ENCODE peak calls at places on chromosome 6, in six cellular contexts. One of them, this sample, is unnamed.

GRCh38 chr6:85670573-85670972 is 27.9 kb upstream of the SYNCRIP start:
- DNase-seq in upper lobe of left lung: no peak
- DNase-seq in tibial nerve: no peak
- DNase-seq in ovary: no peak
- DNase-seq in spleen: no peak
- DNase-seq in IMR-90: peak; percentile 55
- DNase-seq in this sample: no peak

GRCh38 chr6:45791181-45791580 is 224.5 kb downstream of the CLIC5 start:
- DNase-seq in ovary: no peak
- DNase-seq in spleen: no peak
- DNase-seq in tibial nerve: no peak
- DNase-seq in upper lobe of left lung: no peak
- DNase-seq in IMR-90: peak; percentile 21
- DNase-seq in this sample: no peak

GRCh38 chr6:169766232-169766631 is 14.8 kb downstream of the ERMARD start:
- DNase-seq in tibial nerve: no peak
- DNase-seq in upper lobe of left lung: no peak
- DNase-seq in spleen: no peak
- DNase-seq in IMR-90: peak; percentile 88
- DNase-seq in ovary: no peak
- DNase-seq in this sample: no peak

GRCh38 chr6:8382434-8382833 is 52.9 kb downstream of the SLC35B3 start:
- DNase-seq in upper lobe of left lung: no peak
- DNase-seq in ovary: no peak
- DNase-seq in IMR-90: no peak
- DNase-seq in spleen: no peak
- DNase-seq in tibial nerve: no peak
- DNase-seq in this sample: no peak

GRCh38 chr6:150320450-150320849 is 48.4 kb upstream of the IYD start:
- DNase-seq in spleen: no peak
- DNase-seq in tibial nerve: no peak
- DNase-seq in IMR-90: no peak
- DNase-seq in upper lobe of left lung: no peak
- DNase-seq in ovary: peak; percentile 81
- DNase-seq in this sample: no peak

GRCh38 chr6:47337519-47337918 is 27.8 kb upstream of the TNFRSF21 start:
- DNase-seq in tibial nerve: no peak
- DNase-seq in spleen: no peak
- DNase-seq in ovary: no peak
- DNase-seq in upper lobe of left lung: no peak
- DNase-seq in IMR-90: no peak
- DNase-seq in this sample: no peak

GRCh38 chr6:81003156-81003555 is 749.3 kb downstream of the TENT5A start:
- DNase-seq in tibial nerve: no peak
- DNase-seq in ovary: no peak
- DNase-seq in upper lobe of left lung: no peak
- DNase-seq in IMR-90: no peak
- DNase-seq in spleen: no peak
- DNase-seq in this sample: no peak

GRCh38 chr6:144131248-144131709 is 19.0 kb upstream of the STX11 start:
- DNase-seq in IMR-90: peak; percentile 82
- DNase-seq in tibial nerve: no peak
- DNase-seq in spleen: no peak
- DNase-seq in upper lobe of left lung: no peak
- DNase-seq in ovary: no peak
- DNase-seq in this sample: no peak

GRCh38 chr6:158149641-158150040 is 18.4 kb downstream of the SERAC1 start:
- DNase-seq in tibial nerve: no peak
- DNase-seq in ovary: no peak
- DNase-seq in spleen: no peak
- DNase-seq in upper lobe of left lung: no peak
- DNase-seq in IMR-90: peak; percentile 91
- DNase-seq in this sample: peak; percentile 18

GRCh38 chr6:153088796-153089195 is 42.3 kb downstream of the RGS17 start:
- DNase-seq in IMR-90: peak; percentile 18
- DNase-seq in upper lobe of left lung: no peak
- DNase-seq in ovary: no peak
- DNase-seq in spleen: no peak
- DNase-seq in tibial nerve: no peak
- DNase-seq in this sample: no peak

GRCh38 chr6:164079275-164079600 is 664.7 kb downstream of the QKI start:
- DNase-seq in tibial nerve: no peak
- DNase-seq in upper lobe of left lung: peak; percentile 32
- DNase-seq in IMR-90: no peak
- DNase-seq in spleen: no peak
- DNase-seq in ovary: no peak
- DNase-seq in this sample: no peak

GRCh38 chr6:54892831-54893230 is 46.3 kb downstream of the FAM83B start:
- DNase-seq in tibial nerve: no peak
- DNase-seq in upper lobe of left lung: no peak
- DNase-seq in spleen: no peak
- DNase-seq in IMR-90: peak; percentile 96
- DNase-seq in ovary: no peak
- DNase-seq in this sample: peak; percentile 26

GRCh38 chr6:30829639-30830250 is 54.6 kb upstream of the DDR1 start:
- DNase-seq in upper lobe of left lung: no peak
- DNase-seq in IMR-90: no peak
- DNase-seq in spleen: no peak
- DNase-seq in ovary: no peak
- DNase-seq in tibial nerve: no peak
- DNase-seq in this sample: no peak

GRCh38 chr6:55174211-55175013 is at the start of gene HCRTR2:
- DNase-seq in IMR-90: peak; percentile 1
- DNase-seq in spleen: peak; percentile 47
- DNase-seq in ovary: no peak
- DNase-seq in upper lobe of left lung: no peak
- DNase-seq in tibial nerve: no peak
- DNase-seq in this sample: no peak

GRCh38 chr6:169799474-169799926 is 48.1 kb downstream of the ERMARD start:
- DNase-seq in IMR-90: no peak
- DNase-seq in upper lobe of left lung: no peak
- DNase-seq in ovary: no peak
- DNase-seq in tibial nerve: no peak
- DNase-seq in spleen: peak; percentile 12
- DNase-seq in this sample: no peak

GRCh38 chr6:19842030-19842429 is 4.9 kb downstream of the ID4 start:
- DNase-seq in upper lobe of left lung: no peak
- DNase-seq in tibial nerve: no peak
- DNase-seq in spleen: no peak
- DNase-seq in ovary: no peak
- DNase-seq in IMR-90: no peak
- DNase-seq in this sample: no peak

GRCh38 chr6:147192278-147192911 is 11.8 kb upstream of the STXBP5 start:
- DNase-seq in spleen: no peak
- DNase-seq in tibial nerve: no peak
- DNase-seq in upper lobe of left lung: no peak
- DNase-seq in ovary: no peak
- DNase-seq in IMR-90: no peak
- DNase-seq in this sample: no peak

GRCh38 chr6:140388815-140389214 is 1014.4 kb upstream of the CITED2 start:
- DNase-seq in ovary: no peak
- DNase-seq in tibial nerve: no peak
- DNase-seq in IMR-90: no peak
- DNase-seq in spleen: no peak
- DNase-seq in upper lobe of left lung: no peak
- DNase-seq in this sample: no peak

GRCh38 chr6:169130111-169130510 is 123.5 kb downstream of the THBS2 start:
- DNase-seq in IMR-90: no peak
- DNase-seq in ovary: no peak
- DNase-seq in tibial nerve: no peak
- DNase-seq in upper lobe of left lung: no peak
- DNase-seq in spleen: no peak
- DNase-seq in this sample: no peak

GRCh38 chr6:137839076-137839475 is 28.0 kb upstream of the TNFAIP3 start:
- DNase-seq in IMR-90: no peak
- DNase-seq in spleen: no peak
- DNase-seq in ovary: no peak
- DNase-seq in tibial nerve: no peak
- DNase-seq in upper lobe of left lung: no peak
- DNase-seq in this sample: no peak

GRCh38 chr6:157151989-157152388 is 171.3 kb downstream of the TMEM242 start:
- DNase-seq in spleen: no peak
- DNase-seq in ovary: no peak
- DNase-seq in upper lobe of left lung: no peak
- DNase-seq in tibial nerve: no peak
- DNase-seq in IMR-90: peak; percentile 93
- DNase-seq in this sample: peak; percentile 22

DNA sequence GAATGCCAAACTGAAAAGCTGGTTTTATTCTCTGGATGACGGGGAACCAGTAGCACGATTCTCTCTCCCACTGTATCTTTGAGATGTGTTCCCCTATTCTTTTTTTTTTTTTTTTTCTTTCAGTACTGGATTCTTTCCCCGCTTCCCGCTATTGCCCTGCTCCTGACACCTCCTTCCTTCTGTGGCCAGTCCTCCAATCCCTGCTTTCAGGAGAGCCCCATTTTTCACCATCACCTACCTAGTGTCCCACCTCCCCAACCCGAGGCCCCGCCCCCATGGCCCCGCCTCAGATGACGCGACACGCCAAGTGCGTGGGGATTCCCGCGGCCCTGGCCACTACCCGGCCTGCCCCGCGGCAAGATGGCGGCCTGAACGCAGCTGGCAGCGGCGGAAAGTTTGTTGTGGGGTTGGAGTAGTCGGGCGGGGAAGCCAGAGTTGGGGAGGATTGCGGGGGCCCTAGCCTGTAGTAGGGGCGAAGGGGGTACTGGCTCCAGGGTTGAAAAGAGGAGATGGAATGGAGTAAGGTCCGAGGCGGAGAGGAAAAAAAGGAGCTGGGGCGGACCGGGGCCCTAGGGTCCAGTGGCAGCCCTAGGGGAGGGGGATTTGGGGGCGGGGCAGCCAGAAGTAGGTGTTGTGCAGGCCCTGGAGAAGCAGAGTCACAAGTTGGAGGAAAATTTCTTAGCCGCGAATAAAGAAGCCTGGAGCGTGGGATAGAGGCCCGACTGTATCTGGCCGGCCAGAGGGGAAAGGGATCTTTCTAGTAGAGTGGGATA is at the start of gene TJAP1:
- DNase-seq in IMR-90: peak; percentile 78
- DNase-seq in ovary: peak; percentile 97
- DNase-seq in tibial nerve: peak; percentile 87
- DNase-seq in upper lobe of left lung: peak; percentile 100
- DNase-seq in spleen: peak; percentile 99
- DNase-seq in this sample: peak; percentile 85
- TF ChIP-seq POLR2A in IMR-90: peak; percentile 94
- TF ChIP-seq POLR2A in ovary: peak; percentile 71
- TF ChIP-seq POLR2A in tibial nerve: peak; percentile 73
- TF ChIP-seq POLR2A in upper lobe of left lung: peak; percentile 69
- TF ChIP-seq POLR2A in spleen: no peak
- TF ChIP-seq POLR2A in this sample: peak; percentile 88

GRCh38 chr6:134506162-134506561 is 188.2 kb upstream of the SGK1 start:
- DNase-seq in IMR-90: no peak
- DNase-seq in ovary: no peak
- DNase-seq in tibial nerve: no peak
- DNase-seq in upper lobe of left lung: no peak
- DNase-seq in spleen: no peak
- DNase-seq in this sample: no peak

GRCh38 chr6:134503542-134504281 is 185.8 kb upstream of the SGK1 start:
- DNase-seq in tibial nerve: no peak
- DNase-seq in spleen: no peak
- DNase-seq in IMR-90: no peak
- DNase-seq in upper lobe of left lung: no peak
- DNase-seq in ovary: no peak
- DNase-seq in this sample: no peak

GRCh38 chr6:134502614-134503541 is 185.0 kb upstream of the SGK1 start:
- DNase-seq in upper lobe of left lung: no peak
- DNase-seq in ovary: no peak
- DNase-seq in IMR-90: no peak
- DNase-seq in tibial nerve: no peak
- DNase-seq in spleen: no peak
- DNase-seq in this sample: no peak
- TF ChIP-seq POLR2A in upper lobe of left lung: no peak
- TF ChIP-seq POLR2A in ovary: no peak
- TF ChIP-seq POLR2A in IMR-90: no peak
- TF ChIP-seq POLR2A in tibial nerve: no peak
- TF ChIP-seq POLR2A in spleen: no peak
- TF ChIP-seq POLR2A in this sample: no peak

GRCh38 chr6:145962581-145962980 is 1.6 kb downstream of the SHPRH start:
- DNase-seq in IMR-90: no peak
- DNase-seq in tibial nerve: no peak
- DNase-seq in upper lobe of left lung: no peak
- DNase-seq in ovary: no peak
- DNase-seq in spleen: no peak
- DNase-seq in this sample: no peak

GRCh38 chr6:145967549-145967948 is 3.4 kb upstream of the SHPRH start:
- DNase-seq in spleen: no peak
- DNase-seq in tibial nerve: no peak
- DNase-seq in ovary: no peak
- DNase-seq in upper lobe of left lung: no peak
- DNase-seq in IMR-90: no peak
- DNase-seq in this sample: no peak

GRCh38 chr6:145964948-145965366 is 799 bp upstream of the SHPRH start:
- DNase-seq in spleen: no peak
- DNase-seq in upper lobe of left lung: no peak
- DNase-seq in IMR-90: no peak
- DNase-seq in tibial nerve: no peak
- DNase-seq in ovary: no peak
- DNase-seq in this sample: no peak

GRCh38 chr6:145960918-145961604 is 3.1 kb downstream of the SHPRH start:
- DNase-seq in ovary: peak; percentile 46
- DNase-seq in upper lobe of left lung: peak; percentile 15
- DNase-seq in spleen: no peak
- DNase-seq in IMR-90: peak; percentile 40
- DNase-seq in tibial nerve: no peak
- DNase-seq in this sample: no peak

DNA sequence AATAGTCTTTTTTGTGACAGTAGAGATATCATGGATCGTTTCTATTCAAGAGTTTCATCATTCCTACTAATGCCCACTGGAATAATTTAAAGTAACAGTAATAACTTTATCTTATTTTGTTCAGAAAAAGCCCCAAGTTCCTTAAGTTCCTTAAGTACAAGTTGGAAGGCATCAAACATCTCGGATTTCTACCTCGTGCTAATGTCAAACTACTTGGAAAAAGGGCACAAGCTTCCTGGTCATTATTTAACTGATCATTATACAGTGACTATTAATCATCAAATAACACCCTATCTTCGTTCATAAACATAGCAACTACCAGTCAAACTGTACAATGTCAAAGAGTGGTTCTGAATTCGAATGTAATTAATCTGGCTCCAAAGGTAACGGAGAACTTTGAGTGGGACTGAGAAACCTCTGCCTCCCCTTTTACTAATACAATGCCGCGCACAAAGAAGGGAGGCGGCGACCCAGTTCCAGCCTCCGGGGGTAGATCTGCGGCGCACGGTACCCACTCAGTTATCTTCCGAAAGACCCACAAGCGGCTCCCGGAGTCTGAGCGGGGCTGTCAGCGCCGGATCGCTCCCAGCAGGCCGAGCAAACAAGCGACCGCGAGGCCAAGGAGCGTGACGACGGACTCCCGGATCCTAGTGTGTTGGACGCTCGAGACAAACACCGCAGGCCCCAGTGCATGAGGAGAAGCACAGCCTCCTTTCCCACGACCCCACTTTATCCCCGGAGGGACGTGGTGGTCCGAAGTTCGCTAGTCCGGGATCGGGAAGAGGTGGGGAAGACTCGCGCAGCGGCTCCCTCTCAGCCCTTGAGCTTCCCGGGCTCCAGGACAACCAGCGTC is 716 bp downstream of the SHPRH start:
- DNase-seq in tibial nerve: peak; percentile 14
- DNase-seq in upper lobe of left lung: peak; percentile 87
- DNase-seq in IMR-90: peak; percentile 43
- DNase-seq in spleen: no peak
- DNase-seq in ovary: no peak
- DNase-seq in this sample: peak; percentile 11
- TF ChIP-seq POLR2A in tibial nerve: no peak
- TF ChIP-seq POLR2A in upper lobe of left lung: no peak
- TF ChIP-seq POLR2A in IMR-90: no peak
- TF ChIP-seq POLR2A in spleen: no peak
- TF ChIP-seq POLR2A in ovary: no peak
- TF ChIP-seq POLR2A in this sample: no peak

GRCh38 chr6:4775591-4776492 is at the start of gene CDYL:
- DNase-seq in spleen: peak; percentile 97
- DNase-seq in IMR-90: peak; percentile 85
- DNase-seq in upper lobe of left lung: peak; percentile 99
- DNase-seq in ovary: peak; percentile 92
- DNase-seq in tibial nerve: peak; percentile 64
- DNase-seq in this sample: peak; percentile 86
- TF ChIP-seq POLR2A in spleen: peak; percentile 67
- TF ChIP-seq POLR2A in IMR-90: no peak
- TF ChIP-seq POLR2A in upper lobe of left lung: no peak
- TF ChIP-seq POLR2A in ovary: no peak
- TF ChIP-seq POLR2A in tibial nerve: peak; percentile 40
- TF ChIP-seq POLR2A in this sample: peak; percentile 51